ENCODE peak calls at places on chromosomes 13 and 19, in six cellular contexts. One of them, this sample, is unnamed.

GRCh38 chr19:58497634-58498170 is 14.1 kb downstream of the SLC27A5 start:
- DNase-seq in activated T-cell treated with anti-CD3 and anti-CD28 coated beads, Interleukin-2, amount 50 U/mL, for 72 hours: no peak
- DNase-seq in breast epithelium: no peak
- DNase-seq in heart right ventricle: no peak
- DNase-seq in bronchial epithelial cell: no peak
- DNase-seq in neural crest cell: no peak
- DNase-seq in this sample: no peak

GRCh38 chr13:75896271-75896670 is 260.1 kb downstream of the LMO7 start:
- DNase-seq in breast epithelium: no peak
- DNase-seq in activated T-cell treated with anti-CD3 and anti-CD28 coated beads, Interleukin-2, amount 50 U/mL, for 72 hours: no peak
- DNase-seq in heart right ventricle: no peak
- DNase-seq in neural crest cell: no peak
- DNase-seq in bronchial epithelial cell: peak; percentile 14
- DNase-seq in this sample: no peak

GRCh38 chr13:108827637-108828036 is 198.2 kb downstream of the MYO16 start:
- DNase-seq in breast epithelium: no peak
- DNase-seq in heart right ventricle: no peak
- DNase-seq in neural crest cell: no peak
- DNase-seq in bronchial epithelial cell: peak; percentile 1
- DNase-seq in activated T-cell treated with anti-CD3 and anti-CD28 coated beads, Interleukin-2, amount 50 U/mL, for 72 hours: no peak
- DNase-seq in this sample: no peak

GRCh38 chr13:108437496-108437895 is 168.0 kb downstream of the TNFSF13B start:
- DNase-seq in bronchial epithelial cell: peak; percentile 20
- DNase-seq in activated T-cell treated with anti-CD3 and anti-CD28 coated beads, Interleukin-2, amount 50 U/mL, for 72 hours: no peak
- DNase-seq in heart right ventricle: no peak
- DNase-seq in breast epithelium: no peak
- DNase-seq in neural crest cell: no peak
- DNase-seq in this sample: no peak

GRCh38 chr19:15634105-15634504 is 6.6 kb upstream of the CYP4F3 start:
- DNase-seq in breast epithelium: no peak
- DNase-seq in activated T-cell treated with anti-CD3 and anti-CD28 coated beads, Interleukin-2, amount 50 U/mL, for 72 hours: no peak
- DNase-seq in bronchial epithelial cell: no peak
- DNase-seq in neural crest cell: no peak
- DNase-seq in heart right ventricle: no peak
- DNase-seq in this sample: no peak

GRCh38 chr19:4206818-4207484 is 22.4 kb upstream of the EBI3 start:
- DNase-seq in activated T-cell treated with anti-CD3 and anti-CD28 coated beads, Interleukin-2, amount 50 U/mL, for 72 hours: no peak
- DNase-seq in bronchial epithelial cell: no peak
- DNase-seq in breast epithelium: no peak
- DNase-seq in neural crest cell: no peak
- DNase-seq in heart right ventricle: no peak
- DNase-seq in this sample: no peak

GRCh38 chr19:12838893-12839656 is 760 bp downstream of the MAST1 start:
- DNase-seq in bronchial epithelial cell: no peak
- DNase-seq in neural crest cell: no peak
- DNase-seq in heart right ventricle: no peak
- DNase-seq in activated T-cell treated with anti-CD3 and anti-CD28 coated beads, Interleukin-2, amount 50 U/mL, for 72 hours: peak; percentile 27
- DNase-seq in breast epithelium: no peak
- DNase-seq in this sample: peak; percentile 23

GRCh38 chr19:37950471-37951175 is 43.6 kb downstream of the SIPA1L3 start:
- DNase-seq in bronchial epithelial cell: no peak
- DNase-seq in neural crest cell: no peak
- DNase-seq in breast epithelium: no peak
- DNase-seq in heart right ventricle: no peak
- DNase-seq in activated T-cell treated with anti-CD3 and anti-CD28 coated beads, Interleukin-2, amount 50 U/mL, for 72 hours: no peak
- DNase-seq in this sample: no peak

GRCh38 chr19:5313307-5313706 is 27.3 kb downstream of the PTPRS start:
- DNase-seq in breast epithelium: no peak
- DNase-seq in bronchial epithelial cell: no peak
- DNase-seq in neural crest cell: no peak
- DNase-seq in heart right ventricle: no peak
- DNase-seq in activated T-cell treated with anti-CD3 and anti-CD28 coated beads, Interleukin-2, amount 50 U/mL, for 72 hours: no peak
- DNase-seq in this sample: no peak

GRCh38 chr19:6753178-6754031 is 13.8 kb downstream of the SH2D3A start:
- DNase-seq in breast epithelium: no peak
- DNase-seq in heart right ventricle: peak; percentile 80
- DNase-seq in activated T-cell treated with anti-CD3 and anti-CD28 coated beads, Interleukin-2, amount 50 U/mL, for 72 hours: peak; percentile 87
- DNase-seq in neural crest cell: peak; percentile 63
- DNase-seq in bronchial epithelial cell: peak; percentile 57
- DNase-seq in this sample: peak; percentile 81

GRCh38 chr19:10747271-10747670 is 29.4 kb downstream of the DNM2 start:
- DNase-seq in breast epithelium: no peak
- DNase-seq in bronchial epithelial cell: no peak
- DNase-seq in activated T-cell treated with anti-CD3 and anti-CD28 coated beads, Interleukin-2, amount 50 U/mL, for 72 hours: no peak
- DNase-seq in heart right ventricle: no peak
- DNase-seq in neural crest cell: no peak
- DNase-seq in this sample: no peak

GRCh38 chr19:58056261-58056660 is 2.8 kb upstream of the ZNF135 start:
- DNase-seq in activated T-cell treated with anti-CD3 and anti-CD28 coated beads, Interleukin-2, amount 50 U/mL, for 72 hours: no peak
- DNase-seq in neural crest cell: no peak
- DNase-seq in bronchial epithelial cell: no peak
- DNase-seq in breast epithelium: no peak
- DNase-seq in heart right ventricle: no peak
- DNase-seq in this sample: no peak

GRCh38 chr19:27774827-27775226 is 1438.1 kb downstream of the UQCRFS1 start:
- DNase-seq in breast epithelium: no peak
- DNase-seq in neural crest cell: no peak
- DNase-seq in bronchial epithelial cell: no peak
- DNase-seq in activated T-cell treated with anti-CD3 and anti-CD28 coated beads, Interleukin-2, amount 50 U/mL, for 72 hours: peak; percentile 18
- DNase-seq in heart right ventricle: no peak
- DNase-seq in this sample: no peak

GRCh38 chr19:51959791-51960190 is 26.8 kb downstream of the ZNF350 start:
- DNase-seq in neural crest cell: no peak
- DNase-seq in breast epithelium: no peak
- DNase-seq in bronchial epithelial cell: no peak
- DNase-seq in heart right ventricle: no peak
- DNase-seq in activated T-cell treated with anti-CD3 and anti-CD28 coated beads, Interleukin-2, amount 50 U/mL, for 72 hours: no peak
- DNase-seq in this sample: no peak

GRCh38 chr19:45814166-45814780 is 835 bp downstream of the RSPH6A start:
- DNase-seq in bronchial epithelial cell: no peak
- DNase-seq in neural crest cell: no peak
- DNase-seq in activated T-cell treated with anti-CD3 and anti-CD28 coated beads, Interleukin-2, amount 50 U/mL, for 72 hours: no peak
- DNase-seq in breast epithelium: no peak
- DNase-seq in heart right ventricle: no peak
- DNase-seq in this sample: no peak

GRCh38 chr13:93039131-93039530 is 187.5 kb upstream of the GPC6 start:
- DNase-seq in breast epithelium: no peak
- DNase-seq in bronchial epithelial cell: no peak
- DNase-seq in neural crest cell: no peak
- DNase-seq in activated T-cell treated with anti-CD3 and anti-CD28 coated beads, Interleukin-2, amount 50 U/mL, for 72 hours: no peak
- DNase-seq in heart right ventricle: no peak
- DNase-seq in this sample: no peak

GRCh38 chr19:29268721-29269483 is 56.0 kb upstream of the UQCRFS1 start:
- DNase-seq in neural crest cell: no peak
- DNase-seq in breast epithelium: no peak
- DNase-seq in activated T-cell treated with anti-CD3 and anti-CD28 coated beads, Interleukin-2, amount 50 U/mL, for 72 hours: no peak
- DNase-seq in heart right ventricle: no peak
- DNase-seq in bronchial epithelial cell: no peak
- DNase-seq in this sample: no peak

GRCh38 chr19:23440791-23441190 is 45.5 kb upstream of the ZNF91 start:
- DNase-seq in heart right ventricle: no peak
- DNase-seq in breast epithelium: no peak
- DNase-seq in activated T-cell treated with anti-CD3 and anti-CD28 coated beads, Interleukin-2, amount 50 U/mL, for 72 hours: peak; percentile 3
- DNase-seq in bronchial epithelial cell: no peak
- DNase-seq in neural crest cell: no peak
- DNase-seq in this sample: no peak

GRCh38 chr13:44768775-44769578 is 192.8 kb upstream of the TSC22D1 start:
- DNase-seq in neural crest cell: no peak
- DNase-seq in heart right ventricle: no peak
- DNase-seq in activated T-cell treated with anti-CD3 and anti-CD28 coated beads, Interleukin-2, amount 50 U/mL, for 72 hours: peak; percentile 21
- DNase-seq in bronchial epithelial cell: no peak
- DNase-seq in breast epithelium: no peak
- DNase-seq in this sample: peak; percentile 34

GRCh38 chr13:39310961-39311360 is 272.7 kb downstream of the NHLRC3 start:
- DNase-seq in heart right ventricle: no peak
- DNase-seq in activated T-cell treated with anti-CD3 and anti-CD28 coated beads, Interleukin-2, amount 50 U/mL, for 72 hours: no peak
- DNase-seq in breast epithelium: no peak
- DNase-seq in bronchial epithelial cell: no peak
- DNase-seq in neural crest cell: no peak
- DNase-seq in this sample: no peak

GRCh38 chr19:14686411-14686810 is 3.4 kb upstream of the ZNF333 start:
- DNase-seq in activated T-cell treated with anti-CD3 and anti-CD28 coated beads, Interleukin-2, amount 50 U/mL, for 72 hours: peak; percentile 19
- DNase-seq in heart right ventricle: no peak
- DNase-seq in bronchial epithelial cell: peak; percentile 35
- DNase-seq in breast epithelium: no peak
- DNase-seq in neural crest cell: no peak
- DNase-seq in this sample: no peak

GRCh38 chr19:3801412-3802096 is 15.4 kb upstream of the MATK start:
- DNase-seq in bronchial epithelial cell: peak; percentile 4
- DNase-seq in heart right ventricle: peak; percentile 43
- DNase-seq in activated T-cell treated with anti-CD3 and anti-CD28 coated beads, Interleukin-2, amount 50 U/mL, for 72 hours: peak; percentile 70
- DNase-seq in breast epithelium: no peak
- DNase-seq in neural crest cell: no peak
- DNase-seq in this sample: peak; percentile 54

GRCh38 chr13:42312817-42313431 is 41.0 kb downstream of the AKAP11 start:
- DNase-seq in activated T-cell treated with anti-CD3 and anti-CD28 coated beads, Interleukin-2, amount 50 U/mL, for 72 hours: no peak
- DNase-seq in bronchial epithelial cell: peak; percentile 38
- DNase-seq in neural crest cell: no peak
- DNase-seq in breast epithelium: no peak
- DNase-seq in heart right ventricle: no peak
- DNase-seq in this sample: no peak

GRCh38 chr13:49530452-49530851 is 34.7 kb downstream of the PHF11 start:
- DNase-seq in heart right ventricle: no peak
- DNase-seq in breast epithelium: no peak
- DNase-seq in neural crest cell: no peak
- DNase-seq in bronchial epithelial cell: no peak
- DNase-seq in activated T-cell treated with anti-CD3 and anti-CD28 coated beads, Interleukin-2, amount 50 U/mL, for 72 hours: no peak
- DNase-seq in this sample: no peak

GRCh38 chr19:42156571-42156970 is 24.3 kb upstream of the POU2F2 start:
- DNase-seq in bronchial epithelial cell: no peak
- DNase-seq in neural crest cell: no peak
- DNase-seq in heart right ventricle: no peak
- DNase-seq in breast epithelium: no peak
- DNase-seq in activated T-cell treated with anti-CD3 and anti-CD28 coated beads, Interleukin-2, amount 50 U/mL, for 72 hours: no peak
- DNase-seq in this sample: no peak

GRCh38 chr13:99658266-99658991 is 157.2 kb downstream of the TM9SF2 start:
- DNase-seq in bronchial epithelial cell: peak; percentile 5
- DNase-seq in neural crest cell: peak; percentile 54
- DNase-seq in activated T-cell treated with anti-CD3 and anti-CD28 coated beads, Interleukin-2, amount 50 U/mL, for 72 hours: peak; percentile 53
- DNase-seq in breast epithelium: peak; percentile 57
- DNase-seq in heart right ventricle: peak; percentile 67
- DNase-seq in this sample: peak; percentile 11

GRCh38 chr19:6150289-6150688 is 14.8 kb downstream of the ACSBG2 start:
- DNase-seq in neural crest cell: no peak
- DNase-seq in heart right ventricle: no peak
- DNase-seq in bronchial epithelial cell: no peak
- DNase-seq in activated T-cell treated with anti-CD3 and anti-CD28 coated beads, Interleukin-2, amount 50 U/mL, for 72 hours: no peak
- DNase-seq in breast epithelium: no peak
- DNase-seq in this sample: no peak

GRCh38 chr13:114309086-114309485 is 5.2 kb upstream of the CHAMP1 start:
- DNase-seq in bronchial epithelial cell: no peak
- DNase-seq in activated T-cell treated with anti-CD3 and anti-CD28 coated beads, Interleukin-2, amount 50 U/mL, for 72 hours: no peak
- DNase-seq in heart right ventricle: no peak
- DNase-seq in breast epithelium: no peak
- DNase-seq in neural crest cell: no peak
- DNase-seq in this sample: no peak